ENCODE peak calls at places on chromosome 5, in six cellular contexts. T is fibroblast of lung, W is PC-3, X is HCT116, J is IMR-90, A is neuronal stem cell. S is an unnamed sample.

GRCh38 chr5:179267071-179267670 is 78.1 kb downstream of the ADAMTS2 start:
- DNase-seq in W (no peak), A (no peak), T (no peak), X (no peak), J (no peak), S (peak)

GRCh38 chr5:5025774-5026406 is 114.2 kb upstream of the ADAMTS16 start:
- DNase-seq in W (peak), T (no peak), J (no peak), X (no peak), A (no peak), S (no peak)

GRCh38 chr5:45793638-45794532 is 97.7 kb upstream of the HCN1 start:
- DNase-seq in A (no peak), W (peak), T (no peak), J (no peak), X (peak), S (no peak)

GRCh38 chr5:113278976-113279375 is 155.8 kb downstream of the TSSK1B start:
- DNase-seq in J (peak), A (no peak), T (peak), X (no peak), W (no peak), S (peak)

GRCh38 chr5:9462109-9462508 is 83.8 kb downstream of the SEMA5A start:
- DNase-seq in A (no peak), J (no peak), T (no peak), X (no peak), W (no peak), S (no peak)

GRCh38 chr5:31987985-31988710 is 186.0 kb downstream of the GOLPH3 start:
- DNase-seq in T (peak), A (no peak), X (peak), J (peak), W (peak), S (peak)

GRCh38 chr5:4361626-4362281 is 766.1 kb downstream of the IRX1 start:
- DNase-seq in A (no peak), W (no peak), J (no peak), X (no peak), T (no peak), S (no peak)

GRCh38 chr5:43638556-43638955 is 35.6 kb downstream of the NNT start:
- DNase-seq in X (no peak), T (peak), A (no peak), W (no peak), J (peak), S (no peak)

GRCh38 chr5:19837536-19838179 is 150.3 kb downstream of the CDH18 start:
- DNase-seq in T (peak), X (no peak), W (no peak), J (peak), A (no peak), S (no peak)

GRCh38 chr5:15384176-15384575 is 115.8 kb upstream of the FBXL7 start:
- DNase-seq in W (no peak), A (no peak), J (no peak), X (no peak), T (no peak), S (no peak)

GRCh38 chr5:38099205-38100144 is 158.9 kb upstream of the EGFLAM start:
- DNase-seq in A (no peak), T (no peak), J (no peak), W (no peak), X (no peak), S (no peak)

GRCh38 chr5:173745123-173745522 is 128.7 kb upstream of the BOD1 start:
- DNase-seq in A (no peak), T (no peak), J (no peak), X (no peak), W (no peak), S (no peak)

DNA sequence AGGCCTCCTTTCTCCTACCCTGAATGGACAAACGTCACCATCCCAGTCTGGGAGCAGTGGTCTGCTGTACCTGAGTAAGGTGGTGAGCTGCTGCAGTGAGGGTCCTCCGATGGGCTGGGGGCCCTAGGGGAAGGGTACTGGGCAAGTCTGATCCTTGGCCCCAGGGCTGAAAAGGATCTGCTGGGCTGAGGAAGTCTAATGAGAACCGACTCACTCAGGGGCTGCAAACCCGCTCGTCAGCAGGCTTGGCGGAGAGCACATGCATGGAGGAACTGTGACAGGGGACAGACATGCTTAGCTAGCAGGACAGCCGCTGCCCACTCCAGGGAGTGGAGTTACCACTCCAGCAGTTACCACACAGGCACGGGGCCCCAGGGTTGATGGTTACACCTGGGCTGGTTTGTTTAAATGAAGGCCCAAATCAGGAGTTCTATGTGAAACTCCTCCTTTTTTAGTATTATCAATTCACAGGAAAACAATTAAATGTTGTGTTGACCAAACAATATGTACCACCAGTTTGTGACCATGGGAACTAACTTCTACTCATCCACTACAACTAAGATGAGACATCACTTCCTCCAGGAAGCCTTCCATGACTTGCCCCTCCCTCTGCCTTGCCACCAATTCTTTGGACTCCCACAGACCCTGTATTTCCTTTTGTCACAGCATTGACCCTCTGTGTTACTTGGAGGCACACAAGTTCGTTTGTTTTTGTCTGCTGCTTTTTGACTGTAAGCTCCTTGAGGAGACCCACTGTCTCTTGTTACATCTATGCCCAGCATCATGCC is 56.1 kb upstream of the CPLX2 start:
- DNase-seq in T (no peak), W (peak), A (no peak), X (no peak), J (no peak), S (peak)
- H2AFZ ChIP-seq in T (no peak), W (peak), A (no peak), X (no peak), J (peak), S (peak)

GRCh38 chr5:16936150-16937022 is at the start of gene MYO10:
- DNase-seq in J (peak), W (peak), X (no peak), T (peak), A (peak), S (peak)
- H3K27ac ChIP-seq in J (peak), W (peak), X (peak), T (peak), A (peak), S (peak)

DNA sequence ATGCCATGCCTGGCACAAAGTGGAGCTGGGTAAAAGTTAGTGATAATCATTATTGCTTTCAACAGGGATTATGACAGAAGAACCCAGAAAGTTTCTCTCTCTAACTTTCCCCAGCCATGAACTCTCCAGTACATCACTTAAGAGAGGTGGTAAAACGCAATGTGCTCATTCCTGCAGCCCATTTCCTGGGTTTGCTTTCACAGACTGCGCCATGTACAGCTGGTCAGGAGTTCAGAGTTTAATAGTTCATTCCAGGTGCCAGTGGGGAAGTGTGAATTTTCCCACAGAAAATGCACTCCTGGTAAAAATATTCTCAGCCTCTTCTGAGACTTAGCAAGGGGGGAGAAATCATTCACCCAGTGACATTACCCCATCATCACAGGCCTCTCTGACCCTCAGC is 35.5 kb downstream of the ADAM19 start:
- DNase-seq in T (no peak), J (no peak), W (no peak), A (no peak), X (no peak), S (no peak)
- H2AFZ ChIP-seq in T (no peak), J (no peak), W (no peak), A (peak), X (no peak), S (no peak)

GRCh38 chr5:157544623-157544989 is 31.0 kb downstream of the ADAM19 start:
- DNase-seq in A (no peak), W (no peak), X (no peak), T (no peak), J (no peak), S (no peak)

GRCh38 chr5:157545911-157546310 is 29.7 kb downstream of the ADAM19 start:
- DNase-seq in A (no peak), W (no peak), T (no peak), X (no peak), J (no peak), S (no peak)

GRCh38 chr5:157542282-157542966 is 33.2 kb downstream of the ADAM19 start:
- DNase-seq in J (no peak), W (no peak), A (no peak), X (no peak), T (no peak), S (no peak)

GRCh38 chr5:157541452-157542118 is 34.0 kb downstream of the ADAM19 start:
- DNase-seq in W (no peak), T (no peak), X (no peak), J (no peak), A (no peak), S (no peak)

DNA sequence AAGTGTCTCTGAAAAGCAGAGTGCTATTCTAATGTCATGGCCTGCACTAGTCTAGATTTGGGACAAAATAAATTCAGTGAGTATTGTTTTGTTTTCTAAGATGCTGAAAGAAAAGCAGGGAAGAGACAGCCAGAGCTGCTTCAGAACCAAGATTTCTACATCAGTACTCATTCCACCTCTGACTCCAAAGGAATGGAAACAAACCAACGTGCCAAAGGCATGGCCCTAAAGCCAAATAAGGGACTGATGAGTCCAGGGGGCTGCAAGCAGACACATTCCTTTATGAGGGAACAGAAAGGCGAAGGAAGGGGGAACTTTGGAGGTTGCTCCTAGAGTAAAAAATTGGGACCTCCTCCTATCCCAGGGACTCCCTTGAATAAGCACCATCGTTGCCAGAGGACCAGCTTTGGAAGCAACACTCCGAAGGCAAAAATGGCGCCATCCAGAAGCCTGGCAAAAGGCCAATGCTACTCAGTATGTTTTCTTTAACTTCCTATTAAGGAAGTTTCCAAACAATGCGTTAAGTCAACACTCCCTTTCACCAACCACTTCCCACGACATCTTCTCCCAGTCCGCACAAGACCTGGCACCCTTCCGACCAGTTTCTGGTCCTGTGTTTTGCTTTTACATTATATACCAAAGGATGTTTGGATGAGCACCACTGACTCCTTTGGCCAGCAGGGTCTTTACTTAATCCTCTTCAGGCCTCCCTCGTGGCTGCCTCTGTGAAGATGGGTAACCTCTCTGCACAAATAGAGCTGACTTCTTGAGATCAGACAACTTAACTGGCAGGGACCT is 31.6 kb downstream of the ADAM19 start:
- DNase-seq in X (no peak), A (no peak), T (peak), J (peak), W (no peak), S (no peak)
- H3K27ac ChIP-seq in X (no peak), A (no peak), T (peak), J (peak), W (no peak), S (peak)

DNA sequence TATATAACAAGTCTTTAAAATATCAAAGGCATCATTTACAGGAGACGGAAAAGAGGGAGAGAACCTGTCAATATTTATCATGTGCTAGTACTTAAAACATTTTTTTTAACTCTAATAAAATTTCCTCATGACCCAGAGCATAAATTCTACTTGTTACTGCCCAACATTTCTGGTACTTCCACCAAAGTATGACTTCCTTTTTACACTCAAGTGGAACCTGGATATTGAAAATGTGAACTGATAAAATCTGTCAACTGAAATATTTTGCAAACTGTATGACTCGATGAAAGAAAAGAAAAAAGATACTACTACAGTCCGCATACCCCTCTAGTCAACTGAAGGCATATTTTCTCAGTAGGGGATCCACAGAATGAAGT is 37.1 kb downstream of the FAM13B start:
- DNase-seq in A (no peak), T (no peak), W (no peak), J (no peak), X (no peak), S (no peak)
- H2AFZ ChIP-seq in A (no peak), T (no peak), W (no peak), J (no peak), X (no peak), S (no peak)

GRCh38 chr5:111562566-111562965 is 50.2 kb upstream of the STARD4 start:
- DNase-seq in J (no peak), W (no peak), A (no peak), X (no peak), T (no peak), S (no peak)
- H3K27ac ChIP-seq in J (no peak), W (no peak), A (no peak), X (no peak), T (no peak), S (no peak)

GRCh38 chr5:73355083-73355482 is 93.5 kb downstream of the FOXD1 start:
- DNase-seq in X (no peak), A (no peak), W (no peak), T (no peak), J (peak), S (no peak)

GRCh38 chr5:73359395-73359794 is 89.2 kb downstream of the FOXD1 start:
- DNase-seq in T (no peak), X (no peak), J (no peak), A (no peak), W (no peak), S (no peak)

GRCh38 chr5:73357576-73357975 is 91.0 kb downstream of the FOXD1 start:
- DNase-seq in A (no peak), X (no peak), T (no peak), J (no peak), W (no peak), S (no peak)

GRCh38 chr5:73352789-73353188 is 95.8 kb downstream of the FOXD1 start:
- DNase-seq in J (no peak), A (no peak), T (no peak), W (no peak), X (no peak), S (no peak)

GRCh38 chr5:73354406-73354805 is 94.2 kb downstream of the FOXD1 start:
- DNase-seq in J (peak), W (no peak), A (no peak), X (no peak), T (no peak), S (no peak)
- H2AFZ ChIP-seq in J (no peak), W (no peak), A (no peak), X (no peak), T (no peak), S (peak)

GRCh38 chr5:157086751-157087359 is 22.0 kb downstream of the HAVCR2 start:
- DNase-seq in W (no peak), A (no peak), T (no peak), X (no peak), J (no peak), S (no peak)

GRCh38 chr5:157085930-157086329 is 22.9 kb downstream of the HAVCR2 start:
- DNase-seq in W (no peak), A (no peak), X (no peak), T (no peak), J (no peak), S (no peak)

GRCh38 chr5:157088342-157088990 is 20.4 kb downstream of the HAVCR2 start:
- DNase-seq in J (no peak), X (no peak), A (no peak), W (no peak), T (no peak), S (no peak)
- H3K27ac ChIP-seq in J (no peak), X (no peak), A (no peak), W (no peak), T (no peak), S (no peak)

S was measured in osteoblast.